ENCODE peak calls at places on chromosome 7, in six cellular contexts. I is heart left ventricle, D is tibial nerve, T is neuronal stem cell, S is prostate gland, Z is H1. Y is an unnamed sample.

GRCh38 chr7:151125835-151126481 is 39.7 kb downstream of the AGAP3 start:
- DNase-seq in S (no peak), Z (no peak), T (peak), I (peak), D (no peak), Y (no peak)

GRCh38 chr7:1678571-1679325 is 8.7 kb downstream of the ELFN1 start:
- DNase-seq in T (no peak), D (no peak), I (peak), S (no peak), Z (no peak), Y (no peak)

GRCh38 chr7:33888206-33888605 is 17.1 kb upstream of the BMPER start:
- DNase-seq in Z (no peak), D (no peak), T (no peak), S (peak), I (no peak), Y (peak)

GRCh38 chr7:120110169-120110568 is 162.8 kb upstream of the KCND2 start:
- DNase-seq in T (no peak), D (no peak), S (no peak), Z (no peak), I (no peak), Y (peak)

GRCh38 chr7:38185938-38186337 is 7.9 kb downstream of the STARD3NL start:
- DNase-seq in T (no peak), S (no peak), I (no peak), Z (no peak), D (no peak), Y (no peak)

GRCh38 chr7:131244259-131244852 is 83.3 kb upstream of the MKLN1 start:
- DNase-seq in S (no peak), D (peak), T (peak), Z (peak), I (no peak), Y (peak)

GRCh38 chr7:120732256-120732655 is 125.7 kb downstream of the TSPAN12 start:
- DNase-seq in I (no peak), Z (no peak), T (no peak), D (no peak), S (no peak), Y (no peak)

GRCh38 chr7:24715661-24716479 is 41.4 kb downstream of the GSDME start:
- DNase-seq in D (no peak), Z (no peak), T (no peak), I (no peak), S (no peak), Y (no peak)

GRCh38 chr7:71521506-71521905 is 389.6 kb downstream of the GALNT17 start:
- DNase-seq in T (no peak), Z (no peak), I (no peak), S (no peak), D (peak), Y (no peak)

GRCh38 chr7:39465055-39465929 is 100.9 kb upstream of the YAE1 start:
- DNase-seq in Z (peak), D (peak), S (peak), T (peak), I (no peak), Y (peak)

GRCh38 chr7:83697814-83698530 is 49.0 kb upstream of the SEMA3E start:
- DNase-seq in T (no peak), S (no peak), Z (no peak), D (no peak), I (no peak), Y (no peak)

GRCh38 chr7:1964913-1965578 is 267.7 kb downstream of the MAD1L1 start:
- DNase-seq in I (peak), T (no peak), D (no peak), Z (no peak), S (no peak), Y (no peak)

GRCh38 chr7:33716581-33717477 is 188.5 kb upstream of the BMPER start:
- DNase-seq in I (no peak), T (peak), Z (no peak), D (peak), S (no peak), Y (peak)

GRCh38 chr7:112207106-112207592 is 654 bp downstream of the ZNF277 start:
- DNase-seq in S (no peak), Z (no peak), D (no peak), I (no peak), T (no peak), Y (peak)

GRCh38 chr7:17530249-17530648 is 231.8 kb downstream of the AHR start:
- DNase-seq in S (no peak), I (no peak), D (no peak), Z (no peak), T (no peak), Y (no peak)

GRCh38 chr7:128112018-128112780 is 81.0 kb upstream of the LRRC4 start:
- DNase-seq in D (no peak), T (no peak), I (no peak), Z (no peak), S (no peak), Y (no peak)

GRCh38 chr7:157309990-157310668 is 26.7 kb upstream of the DNAJB6 start:
- DNase-seq in D (no peak), I (no peak), S (no peak), Z (peak), T (no peak), Y (peak)

GRCh38 chr7:107138696-107139420 is 29.9 kb upstream of the HBP1 start:
- DNase-seq in S (no peak), I (no peak), T (no peak), D (no peak), Z (no peak), Y (no peak)

GRCh38 chr7:107130487-107131220 is 38.1 kb upstream of the HBP1 start:
- DNase-seq in T (no peak), D (no peak), I (no peak), S (no peak), Z (no peak), Y (no peak)

GRCh38 chr7:107128748-107129147 is 40.1 kb upstream of the HBP1 start:
- DNase-seq in I (no peak), S (no peak), D (no peak), T (no peak), Z (no peak), Y (no peak)

GRCh38 chr7:107128217-107128616 is 40.6 kb upstream of the HBP1 start:
- DNase-seq in D (no peak), I (no peak), S (no peak), T (no peak), Z (no peak), Y (no peak)

DNA sequence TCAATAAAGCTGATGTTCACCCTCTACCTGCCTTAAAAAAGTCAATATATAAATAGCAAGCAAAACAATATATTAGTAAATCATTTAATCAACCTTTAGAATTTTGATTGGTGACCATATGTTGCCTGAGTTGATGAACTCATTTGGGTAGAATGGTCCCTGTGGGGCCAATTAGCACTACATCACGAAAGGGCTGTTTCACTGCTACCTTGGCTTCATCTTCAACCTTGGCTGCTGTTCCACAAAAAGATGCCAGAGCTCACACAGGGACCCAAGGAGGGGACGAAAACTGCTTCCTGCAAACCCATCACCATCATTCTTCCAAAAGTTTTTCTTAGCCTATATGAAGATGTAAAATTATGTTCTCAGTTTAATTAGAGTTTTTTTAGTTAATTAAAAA is 35.4 kb upstream of the HBP1 start:
- DNase-seq in D (no peak), I (no peak), S (no peak), T (no peak), Z (no peak), Y (no peak)
- H3K27ac ChIP-seq in D (no peak), I (no peak), S (no peak), T (no peak), Z (no peak), Y (no peak)

GRCh38 chr7:116316838-116317612 is 106.7 kb downstream of the TES start:
- DNase-seq in D (peak), Z (no peak), I (peak), S (peak), T (peak), Y (peak)

GRCh38 chr7:116315293-116315692 is 105.0 kb downstream of the TES start:
- DNase-seq in D (no peak), I (peak), Z (no peak), T (no peak), S (peak), Y (peak)

GRCh38 chr7:116315803-116316202 is 105.5 kb downstream of the TES start:
- DNase-seq in S (no peak), D (no peak), T (no peak), Z (no peak), I (no peak), Y (no peak)

GRCh38 chr7:116322541-116322940 is 112.2 kb downstream of the TES start:
- DNase-seq in I (no peak), T (no peak), Z (no peak), D (no peak), S (no peak), Y (no peak)

GRCh38 chr7:116317907-116318306 is 107.6 kb downstream of the TES start:
- DNase-seq in I (no peak), T (no peak), S (no peak), D (no peak), Z (no peak), Y (no peak)
- H3K27ac ChIP-seq in I (peak), T (no peak), S (no peak), D (peak), Z (no peak), Y (no peak)

GRCh38 chr7:27895553-27895952 is 155.6 kb downstream of the TAX1BP1 start:
- DNase-seq in Z (no peak), S (no peak), D (no peak), T (no peak), I (no peak), Y (no peak)

GRCh38 chr7:27898735-27899134 is 158.8 kb downstream of the TAX1BP1 start:
- DNase-seq in D (no peak), T (no peak), Z (no peak), I (no peak), S (no peak), Y (no peak)

GRCh38 chr7:27899601-27900000 is 159.6 kb downstream of the TAX1BP1 start:
- DNase-seq in S (no peak), T (no peak), I (no peak), D (no peak), Z (no peak), Y (no peak)

GRCh38 chr7:27897441-27897847 is 157.5 kb downstream of the TAX1BP1 start:
- DNase-seq in Z (no peak), I (no peak), T (no peak), D (no peak), S (no peak), Y (no peak)

GRCh38 chr7:27897001-27897400 is 157.0 kb downstream of the TAX1BP1 start:
- DNase-seq in S (no peak), Z (no peak), T (no peak), I (no peak), D (no peak), Y (no peak)
- H3K27ac ChIP-seq in S (no peak), Z (no peak), T (no peak), I (no peak), D (no peak), Y (no peak)

GRCh38 chr7:100882769-100883526 is 6.6 kb downstream of the UFSP1 start:
- DNase-seq in I (no peak), D (no peak), T (no peak), S (no peak), Z (no peak), Y (no peak)

GRCh38 chr7:100886142-100886935 is 3.2 kb downstream of the UFSP1 start:
- DNase-seq in S (no peak), D (no peak), Z (no peak), T (no peak), I (no peak), Y (no peak)

GRCh38 chr7:100886936-100887185 is 2.7 kb downstream of the UFSP1 start:
- DNase-seq in I (no peak), S (no peak), D (no peak), T (no peak), Z (no peak), Y (no peak)

GRCh38 chr7:100885440-100886141 is 3.9 kb downstream of the UFSP1 start:
- DNase-seq in T (no peak), S (no peak), D (no peak), Z (no peak), I (no peak), Y (no peak)

GRCh38 chr7:100884741-100885439 is 4.6 kb downstream of the UFSP1 start:
- DNase-seq in Z (no peak), T (no peak), I (no peak), D (no peak), S (no peak), Y (no peak)
- H3K27ac ChIP-seq in Z (no peak), T (no peak), I (no peak), D (no peak), S (no peak), Y (no peak)

GRCh38 chr7:4682621-4683042 is 537 bp downstream of the FOXK1 start:
- DNase-seq in D (no peak), T (no peak), Z (no peak), S (peak), I (peak), Y (no peak)
- H3K27ac ChIP-seq in D (peak), T (no peak), Z (no peak), S (peak), I (peak), Y (peak)

GRCh38 chr7:116912269-116912909 is 40.9 kb upstream of the ST7 start:
- DNase-seq in I (no peak), D (no peak), Z (no peak), S (no peak), T (no peak), Y (no peak)
- H3K27ac ChIP-seq in I (no peak), D (no peak), Z (no peak), S (no peak), T (no peak), Y (no peak)

DNA sequence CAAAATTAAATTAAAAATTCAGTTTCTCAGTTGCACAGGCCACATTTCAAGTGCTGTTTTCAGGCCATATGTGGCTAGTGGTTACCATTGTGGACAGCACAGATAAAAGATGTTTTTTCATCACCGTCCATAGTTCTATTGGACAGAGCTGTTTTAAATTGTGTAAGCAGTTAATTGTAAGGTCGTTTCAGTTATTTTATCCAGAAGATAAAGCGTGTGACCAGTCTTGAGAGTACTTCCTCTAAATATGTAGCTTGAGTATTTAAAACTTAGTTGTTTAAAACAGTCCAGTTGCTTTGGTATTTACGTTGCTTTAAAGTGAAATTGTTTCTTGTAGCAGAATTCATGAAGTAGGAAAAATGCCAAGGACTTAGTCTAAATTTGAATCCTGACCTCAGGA is 66.9 kb downstream of the ZNRF2 start:
- DNase-seq in D (no peak), I (no peak), T (no peak), S (no peak), Z (no peak), Y (no peak)
- H3K27ac ChIP-seq in D (no peak), I (no peak), T (no peak), S (no peak), Z (no peak), Y (peak)

Y was measured in foreskin keratinocyte.